ENCODE peak calls at places on chromosomes 4 and X, in six cellular contexts. X, T, P, K, U and L are unnamed samples.

GRCh38 chr4:125620066-125620850 is 305.5 kb downstream of the FAT4 start:
- DNase-seq in X (no peak), T (no peak), P (no peak), K (no peak), U (no peak), L (no peak)

GRCh38 chr4:150318527-150318926 is 240.3 kb downstream of the DCLK2 start:
- DNase-seq in X (no peak), T (no peak), P (no peak), K (no peak), U (no peak), L (no peak)

GRCh38 chr4:84151574-84151973 is 347.5 kb downstream of the NKX6-1 start:
- DNase-seq in X (no peak), T (no peak), P (no peak), K (no peak), U (no peak), L (no peak)

GRCh38 chrX:39577206-39577605 is 520.6 kb downstream of the BCOR start:
- DNase-seq in X (no peak), T (no peak), P (no peak), K (no peak), U (no peak), L (no peak)

GRCh38 chrX:331145-331771 is 12.7 kb upstream of the GTPBP6 start:
- DNase-seq in X (no peak), T (no peak), P (no peak), K (no peak), U (no peak), L (no peak)

GRCh38 chr4:164876680-164877324 is at the start of gene APELA:
- DNase-seq in X (no peak), T (no peak), P (no peak), K (peak; percentile 35), U (no peak), L (no peak)

GRCh38 chr4:82726601-82727000 is 72.0 kb downstream of the SCD5 start:
- DNase-seq in X (no peak), T (no peak), P (no peak), K (no peak), U (no peak), L (no peak)

GRCh38 chrX:49172280-49172780 is 632 bp downstream of the PLP2 start:
- DNase-seq in X (peak; percentile 83), T (no peak), P (peak; percentile 23), K (peak; percentile 62), U (peak; percentile 51), L (peak; percentile 60)

GRCh38 chr4:105780176-105780575 is 71.6 kb downstream of the GSTCD start:
- DNase-seq in X (no peak), T (no peak), P (no peak), K (no peak), U (no peak), L (no peak)

GRCh38 chrX:54413753-54414152 is 26.5 kb upstream of the TSR2 start:
- DNase-seq in X (no peak), T (no peak), P (no peak), K (no peak), U (no peak), L (no peak)

GRCh38 chrX:22934640-22935039 is 65.1 kb upstream of the DDX53 start:
- DNase-seq in X (no peak), T (no peak), P (no peak), K (no peak), U (no peak), L (no peak)

GRCh38 chr4:80434238-80434637 is 98.7 kb downstream of the CFAP299 start:
- DNase-seq in X (no peak), T (no peak), P (no peak), K (no peak), U (no peak), L (no peak)

GRCh38 chr4:175871774-175872405 is 59.8 kb upstream of the GPM6A start:
- DNase-seq in X (no peak), T (no peak), P (no peak), K (no peak), U (no peak), L (no peak)

GRCh38 chr4:41573458-41574129 is 35.6 kb downstream of the LIMCH1 start:
- DNase-seq in X (no peak), T (no peak), P (no peak), K (no peak), U (no peak), L (no peak)

GRCh38 chrX:15451913-15452312 is 41.2 kb downstream of the PIR start:
- DNase-seq in X (no peak), T (no peak), P (no peak), K (no peak), U (no peak), L (no peak)